ENCODE peak calls at places on chromosomes 11 and 22, in ten cellular contexts. I is stomach, U is transverse colon, W is SK-N-SH, G is suprapubic skin, B is endothelial cell of umbilical vein, P is K562, V is HCT116, D is spleen, X is prostate gland. C is an unnamed sample. For H3K27me3, the result is how much of the 10 kb centered on the place peaks cover.

GRCh38 chr11:96470521-96470920 is 80.7 kb downstream of the JRKL start:
- DNase-seq in I (no peak), U (no peak), W (no peak), G (no peak), B (no peak), P (no peak), V (no peak), D (no peak), X (no peak), C (no peak)

GRCh38 chr22:23183107-23183698 is 2.9 kb downstream of the BCR start:
- DNase-seq in I (peak), U (peak), W (peak), G (no peak), B (peak), P (peak), V (no peak), D (no peak), X (peak), C (peak)

GRCh38 chr11:16410479-16410878 is 54.1 kb upstream of the SOX6 start:
- DNase-seq in I (no peak), U (no peak), W (no peak), G (no peak), B (no peak), P (peak), V (no peak), D (no peak), X (no peak), C (no peak)

GRCh38 chr22:46734830-46735453 is 3.1 kb downstream of the CERK start:
- DNase-seq in I (peak), U (peak), W (no peak), G (no peak), B (peak), P (no peak), V (no peak), D (peak), X (no peak), C (no peak)

GRCh38 chr11:19680824-19681368 is 31.7 kb upstream of the NAV2 start:
- DNase-seq in I (no peak), U (no peak), W (no peak), G (no peak), B (peak), P (no peak), V (no peak), D (no peak), X (no peak), C (no peak)

GRCh38 chr11:3853935-3854659 is 1.4 kb upstream of the STIM1 start:
- DNase-seq in I (peak), U (peak), W (no peak), G (peak), B (no peak), P (peak), V (no peak), D (peak), X (peak), C (no peak)

GRCh38 chr11:88813233-88813915 is 252.4 kb downstream of the GRM5 start:
- DNase-seq in I (no peak), U (no peak), W (no peak), G (no peak), B (no peak), P (no peak), V (no peak), D (no peak), X (no peak), C (peak)

GRCh38 chr22:35397095-35397904 is 2.6 kb upstream of the MCM5 start:
- DNase-seq in I (no peak), U (no peak), W (no peak), G (no peak), B (peak), P (no peak), V (no peak), D (no peak), X (no peak), C (no peak)

GRCh38 chr11:60376601-60377000 is 1.7 kb upstream of the MS4A7 start:
- DNase-seq in I (no peak), U (no peak), W (no peak), G (no peak), B (no peak), P (no peak), V (no peak), D (no peak), X (no peak), C (no peak)

GRCh38 chr11:114501901-114502300 is 57.8 kb downstream of the NXPE1 start:
- DNase-seq in I (no peak), U (no peak), W (no peak), G (no peak), B (no peak), P (no peak), V (no peak), D (no peak), X (no peak), C (no peak)

GRCh38 chr11:131584694-131585592 is 214.5 kb downstream of the NTM start:
- DNase-seq in I (no peak), U (no peak), W (peak), G (no peak), B (no peak), P (peak), V (no peak), D (no peak), X (no peak), C (peak)

GRCh38 chr11:124894606-124895430 is 2.8 kb downstream of the ROBO4 start:
- DNase-seq in I (no peak), U (no peak), W (peak), G (no peak), B (no peak), P (no peak), V (no peak), D (no peak), X (no peak), C (no peak)

GRCh38 chr11:12724301-12725046 is 50.3 kb downstream of the TEAD1 start:
- DNase-seq in I (peak), U (peak), W (peak), G (peak), B (peak), P (peak), V (peak), D (no peak), X (peak), C (peak)

GRCh38 chr11:9039194-9039593 is 35.4 kb upstream of the NRIP3 start:
- DNase-seq in I (no peak), U (no peak), W (no peak), G (no peak), B (no peak), P (peak), V (peak), D (no peak), X (no peak), C (no peak)

GRCh38 chr11:12914401-12914912 is 94.7 kb upstream of the RASSF10 start:
- DNase-seq in I (no peak), U (peak), W (peak), G (peak), B (no peak), P (peak), V (no peak), D (no peak), X (peak), C (peak)

GRCh38 chr11:19769820-19770219 is 57.2 kb downstream of the NAV2 start:
- DNase-seq in I (no peak), U (no peak), W (no peak), G (no peak), B (no peak), P (no peak), V (no peak), D (no peak), X (no peak), C (no peak)

GRCh38 chr11:38005597-38005996 is 1407.6 kb upstream of the RAG2 start:
- DNase-seq in I (no peak), U (no peak), W (no peak), G (no peak), B (peak), P (no peak), V (no peak), D (no peak), X (no peak), C (no peak)

GRCh38 chr11:63404536-63404935 is 35.0 kb downstream of the SLC22A9 start:
- DNase-seq in I (no peak), U (no peak), W (no peak), G (no peak), B (no peak), P (no peak), V (no peak), D (no peak), X (no peak), C (no peak)

GRCh38 chr11:117836077-117836960 is 11.8 kb upstream of the FXYD2 start:
- DNase-seq in I (peak), U (peak), W (no peak), G (no peak), B (no peak), P (no peak), V (no peak), D (peak), X (no peak), C (no peak)

GRCh38 chr11:38416141-38416540 is 1818.1 kb upstream of the RAG2 start:
- DNase-seq in I (no peak), U (no peak), W (no peak), G (no peak), B (no peak), P (no peak), V (no peak), D (no peak), X (no peak), C (no peak)

GRCh38 chr11:77547863-77548551 is 41.7 kb upstream of the AQP11 start:
- DNase-seq in I (no peak), U (peak), W (peak), G (no peak), B (peak), P (peak), V (peak), D (no peak), X (peak), C (peak)

GRCh38 chr11:114279778-114280532 is 16.2 kb upstream of the NNMT start:
- DNase-seq in I (no peak), U (no peak), W (no peak), G (no peak), B (peak), P (no peak), V (no peak), D (no peak), X (no peak), C (no peak)

GRCh38 chr11:117884994-117885393 is 8.5 kb upstream of the FXYD6 start:
- DNase-seq in I (no peak), U (no peak), W (no peak), G (no peak), B (no peak), P (no peak), V (no peak), D (no peak), X (no peak), C (no peak)

GRCh38 chr11:7518811-7519562 is 5.2 kb downstream of the PPFIBP2 start:
- DNase-seq in I (no peak), U (no peak), W (no peak), G (no peak), B (no peak), P (peak), V (no peak), D (no peak), X (no peak), C (no peak)

GRCh38 chr11:88454881-88455280 is 117.3 kb upstream of the CTSC start:
- DNase-seq in I (no peak), U (no peak), W (no peak), G (no peak), B (no peak), P (peak), V (no peak), D (no peak), X (no peak), C (no peak)

GRCh38 chr22:36010913-36011312 is 17.7 kb downstream of the RBFOX2 start:
- DNase-seq in I (no peak), U (no peak), W (peak), G (no peak), B (peak), P (no peak), V (no peak), D (no peak), X (no peak), C (no peak)

GRCh38 chr22:37905534-37906363 is at the start of gene MICALL1:
- DNase-seq in I (peak), U (peak), W (peak), G (no peak), B (peak), P (peak), V (no peak), D (peak), X (peak), C (peak)
- TF ChIP-seq CTCF in I (peak), U (no peak), W (no peak), G (no peak), B (no peak), P (peak), V (no peak), D (peak), X (peak), C (peak)

GRCh38 chr11:45473491-45473890 is 187.3 kb upstream of the SYT13 start:
- DNase-seq in I (no peak), U (no peak), W (no peak), G (no peak), B (no peak), P (no peak), V (no peak), D (peak), X (no peak), C (peak)

GRCh38 chr11:45471002-45471665 is 185.0 kb upstream of the SYT13 start:
- DNase-seq in I (no peak), U (no peak), W (no peak), G (no peak), B (no peak), P (no peak), V (no peak), D (peak), X (no peak), C (no peak)

GRCh38 chr11:45468265-45468856 is 182.2 kb upstream of the SYT13 start:
- DNase-seq in I (no peak), U (no peak), W (no peak), G (no peak), B (peak), P (peak), V (no peak), D (peak), X (no peak), C (peak)

GRCh38 chr11:45472713-45473317 is 186.7 kb upstream of the SYT13 start:
- DNase-seq in I (no peak), U (no peak), W (no peak), G (no peak), B (no peak), P (no peak), V (no peak), D (peak), X (no peak), C (no peak)

GRCh38 chr11:45470151-45471001 is 184.2 kb upstream of the SYT13 start:
- DNase-seq in I (no peak), U (no peak), W (no peak), G (no peak), B (no peak), P (no peak), V (no peak), D (peak), X (no peak), C (no peak)
- H3K27me3 ChIP-seq in I (under half), U (under half), W (under half), G (under half), B (under half), P (under half), V (under half), D (under half), X (under half), C (under half)

GRCh38 chr11:74320538-74320937 is 9.1 kb upstream of the P4HA3 start:
- DNase-seq in I (no peak), U (no peak), W (no peak), G (no peak), B (peak), P (no peak), V (no peak), D (no peak), X (no peak), C (no peak)

GRCh38 chr11:74318241-74318932 is 6.9 kb upstream of the P4HA3 start:
- DNase-seq in I (no peak), U (no peak), W (no peak), G (no peak), B (peak), P (no peak), V (no peak), D (no peak), X (no peak), C (no peak)

GRCh38 chr11:74322667-74323066 is 11.2 kb upstream of the P4HA3 start:
- DNase-seq in I (no peak), U (no peak), W (no peak), G (no peak), B (no peak), P (no peak), V (no peak), D (no peak), X (no peak), C (no peak)

GRCh38 chr11:74319139-74319538 is 7.7 kb upstream of the P4HA3 start:
- DNase-seq in I (no peak), U (no peak), W (no peak), G (no peak), B (peak), P (no peak), V (no peak), D (no peak), X (no peak), C (no peak)

DNA sequence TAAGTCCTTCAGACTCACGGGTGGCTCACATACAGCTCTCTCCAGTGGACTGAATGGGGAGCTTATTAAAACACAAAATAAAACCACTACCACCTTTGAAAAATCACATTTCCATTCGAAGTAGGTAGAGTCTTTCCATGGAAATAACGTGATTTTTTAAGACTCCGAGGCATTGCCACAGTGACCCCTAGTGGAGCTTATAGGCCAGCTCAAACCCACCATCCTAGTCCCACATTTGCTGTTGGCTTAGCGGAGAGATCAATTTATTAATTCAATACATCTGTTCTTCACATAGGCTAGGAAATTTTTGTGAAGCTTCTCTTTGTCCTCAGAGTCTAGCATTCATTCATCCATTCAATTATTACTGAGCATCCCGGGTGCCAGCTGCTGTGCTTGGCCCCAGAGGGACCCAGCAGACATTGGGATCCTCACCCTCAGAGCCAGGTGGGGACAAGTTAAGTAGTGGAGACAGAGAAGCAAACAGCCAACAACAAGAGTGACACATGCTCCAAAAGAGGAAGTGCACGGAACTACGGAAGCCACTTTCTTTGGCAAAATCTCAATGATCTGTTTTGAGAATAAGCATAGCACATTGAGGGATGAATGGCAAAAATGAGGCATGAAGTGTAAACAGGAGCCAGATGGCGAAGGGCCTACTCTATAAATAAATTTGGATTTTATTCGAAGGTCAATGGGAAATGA is 10.2 kb upstream of the P4HA3 start:
- DNase-seq in I (no peak), U (no peak), W (peak), G (no peak), B (peak), P (peak), V (no peak), D (no peak), X (no peak), C (peak)
- TF ChIP-seq POLR2AphosphoS5 in I (no peak), U (no peak), W (no peak), G (no peak), B (peak), P (no peak), V (no peak), D (no peak), X (peak), C (no peak)

DNA sequence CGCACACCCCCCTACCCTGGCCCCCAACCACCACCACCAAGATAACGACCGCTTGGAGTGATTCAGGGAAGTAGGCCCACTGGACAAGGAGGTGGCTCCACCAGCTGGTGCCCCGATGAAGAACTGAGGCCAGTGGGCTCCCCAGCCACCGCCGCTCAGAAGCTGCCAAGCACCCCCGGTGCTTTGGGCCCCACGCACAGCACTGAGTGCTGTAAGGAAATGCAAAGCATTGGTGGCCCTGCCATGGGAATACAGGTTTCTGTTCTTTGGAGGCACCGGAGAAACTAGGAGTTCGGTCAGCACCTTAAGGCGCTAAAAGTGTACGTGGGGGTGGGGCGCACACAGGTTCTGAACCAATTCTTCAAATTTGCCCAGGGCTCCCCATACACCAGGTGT is 664 bp upstream of the PRSS23 start:
- DNase-seq in I (no peak), U (no peak), W (peak), G (no peak), B (peak), P (no peak), V (no peak), D (no peak), X (no peak), C (peak)
- TF ChIP-seq CTCF in I (no peak), U (no peak), W (no peak), G (no peak), B (no peak), P (no peak), V (no peak), D (no peak), X (peak), C (peak)

GRCh38 chr11:17719940-17720795 is 797 bp downstream of the MYOD1 start:
- DNase-seq in I (no peak), U (no peak), W (peak), G (no peak), B (peak), P (no peak), V (no peak), D (no peak), X (no peak), C (peak)

GRCh38 chr11:17720796-17721171 is 1.4 kb downstream of the MYOD1 start:
- DNase-seq in I (no peak), U (no peak), W (peak), G (no peak), B (no peak), P (no peak), V (no peak), D (no peak), X (no peak), C (peak)

GRCh38 chr11:17719028-17719939 is at the start of gene MYOD1:
- DNase-seq in I (no peak), U (no peak), W (peak), G (no peak), B (no peak), P (no peak), V (no peak), D (no peak), X (no peak), C (peak)

GRCh38 chr11:17722000-17722643 is 2.8 kb downstream of the MYOD1 start:
- DNase-seq in I (no peak), U (no peak), W (peak), G (no peak), B (no peak), P (peak), V (peak), D (no peak), X (no peak), C (peak)

DNA sequence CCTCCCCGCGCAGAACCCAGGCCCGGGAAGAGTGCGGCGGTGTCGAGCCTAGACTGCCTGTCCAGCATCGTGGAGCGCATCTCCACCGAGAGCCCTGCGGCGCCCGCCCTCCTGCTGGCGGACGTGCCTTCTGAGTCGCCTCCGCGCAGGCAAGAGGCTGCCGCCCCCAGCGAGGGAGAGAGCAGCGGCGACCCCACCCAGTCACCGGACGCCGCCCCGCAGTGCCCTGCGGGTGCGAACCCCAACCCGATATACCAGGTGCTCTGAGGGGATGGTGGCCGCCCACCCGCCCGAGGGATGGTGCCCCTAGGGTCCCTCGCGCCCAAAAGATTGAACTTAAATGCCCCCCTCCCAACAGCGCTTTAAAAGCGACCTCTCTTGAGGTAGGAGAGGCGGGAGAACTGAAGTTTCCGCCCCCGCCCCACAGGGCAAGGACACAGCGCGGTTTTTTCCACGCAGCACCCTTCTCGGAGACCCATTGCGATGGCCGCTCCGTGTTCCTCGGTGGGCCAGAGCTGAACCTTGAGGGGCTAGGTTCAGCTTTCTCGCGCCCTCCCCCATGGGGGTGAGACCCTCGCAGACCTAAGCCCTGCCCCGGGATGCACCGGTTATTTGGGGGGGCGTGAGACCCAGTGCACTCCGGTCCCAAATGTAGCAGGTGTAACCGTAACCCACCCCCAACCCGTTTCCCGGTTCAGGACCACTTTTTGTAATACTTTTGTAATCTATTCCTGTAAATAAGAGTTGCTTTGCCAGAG is 2.0 kb downstream of the MYOD1 start:
- DNase-seq in I (no peak), U (no peak), W (peak), G (no peak), B (no peak), P (no peak), V (no peak), D (no peak), X (no peak), C (no peak)
- H3K27me3 ChIP-seq in I (half or more), U (half or more), W (half or more), G (half or more), B (half or more), P (under half), V (under half), D (half or more), X (under half), C (half or more)

GRCh38 chr11:106021181-106021966 is 666 bp downstream of the MSANTD4 start:
- DNase-seq in I (no peak), U (no peak), W (no peak), G (no peak), B (no peak), P (peak), V (no peak), D (no peak), X (no peak), C (peak)
- TF ChIP-seq POLR2AphosphoS5 in I (no peak), U (no peak), W (peak), G (no peak), B (no peak), P (no peak), V (no peak), D (no peak), X (no peak), C (no peak)

GRCh38 chr11:36492724-36493304 is 17.3 kb downstream of the TRAF6 start:
- DNase-seq in I (no peak), U (no peak), W (peak), G (no peak), B (peak), P (peak), V (peak), D (no peak), X (no peak), C (peak)
- TF ChIP-seq CTCF in I (peak), U (peak), W (peak), G (peak), B (peak), P (peak), V (peak), D (peak), X (peak), C (peak)